ENCODE peak calls at places on chromosome 6, in ten cellular contexts. Q, I, M, H, J, Z, T, A, P and L are unnamed samples.
A peak's percentile ranks its signal among the peaks of the same experiment; 100 is the strongest.

GRCh38 chr6:96016781-96017180 is 1.0 kb downstream of the FUT9 start:
- DNase-seq in Q (no peak), I (no peak), M (no peak), H (no peak), J (no peak), Z (no peak), T (no peak), A (no peak), P (no peak), L (no peak)

GRCh38 chr6:6649824-6650349 is 61.4 kb downstream of the LY86 start:
- DNase-seq in Q (no peak), I (no peak), M (no peak), H (no peak), J (no peak), Z (no peak), T (no peak), A (no peak), P (no peak), L (no peak)

GRCh38 chr6:121794630-121795029 is 359.2 kb downstream of the GJA1 start:
- DNase-seq in Q (no peak), I (peak; percentile 88), M (no peak), H (peak; percentile 98), J (no peak), Z (peak; percentile 47), T (peak; percentile 97), A (peak; percentile 97), P (no peak), L (no peak)

GRCh38 chr6:33745558-33745957 is 1.1 kb downstream of the IP6K3 start:
- DNase-seq in Q (no peak), I (no peak), M (no peak), H (no peak), J (no peak), Z (no peak), T (peak; percentile 16), A (peak; percentile 51), P (no peak), L (no peak)

GRCh38 chr6:163180874-163181541 is 233.5 kb upstream of the QKI start:
- DNase-seq in Q (peak; percentile 92), I (peak; percentile 2), M (peak; percentile 84), H (peak; percentile 56), J (peak; percentile 89), Z (peak; percentile 84), T (peak; percentile 68), A (no peak), P (peak; percentile 83), L (peak; percentile 88)

GRCh38 chr6:168210239-168211107 is 109.1 kb downstream of the DACT2 start:
- DNase-seq in Q (no peak), I (no peak), M (no peak), H (no peak), J (no peak), Z (peak; percentile 5), T (no peak), A (no peak), P (no peak), L (no peak)

GRCh38 chr6:169669889-169670288 is 31.9 kb downstream of the WDR27 start:
- DNase-seq in Q (no peak), I (no peak), M (no peak), H (peak; percentile 23), J (no peak), Z (no peak), T (peak; percentile 16), A (peak; percentile 32), P (peak; percentile 25), L (no peak)

GRCh38 chr6:143529095-143529494 is 17.6 kb upstream of the FUCA2 start:
- DNase-seq in Q (no peak), I (no peak), M (no peak), H (no peak), J (no peak), Z (no peak), T (peak; percentile 27), A (no peak), P (no peak), L (no peak)

GRCh38 chr6:42091718-42092023 is 41.3 kb downstream of the TAF8 start:
- DNase-seq in Q (no peak), I (no peak), M (no peak), H (no peak), J (no peak), Z (no peak), T (no peak), A (no peak), P (no peak), L (no peak)

GRCh38 chr6:166824146-166824879 is 132.0 kb downstream of the RNASET2 start:
- DNase-seq in Q (no peak), I (no peak), M (no peak), H (no peak), J (no peak), Z (no peak), T (no peak), A (no peak), P (no peak), L (no peak)

GRCh38 chr6:157768304-157768703 is 54.7 kb upstream of the SNX9 start:
- DNase-seq in Q (no peak), I (no peak), M (no peak), H (no peak), J (no peak), Z (no peak), T (no peak), A (no peak), P (no peak), L (no peak)

GRCh38 chr6:43817192-43817591 is 47.2 kb downstream of the VEGFA start:
- DNase-seq in Q (no peak), I (peak; percentile 14), M (no peak), H (no peak), J (no peak), Z (peak; percentile 55), T (peak; percentile 69), A (peak; percentile 31), P (peak; percentile 43), L (no peak)

GRCh38 chr6:142374965-142375733 is 73.3 kb downstream of the ADGRG6 start:
- DNase-seq in Q (no peak), I (peak; percentile 74), M (no peak), H (peak; percentile 92), J (no peak), Z (no peak), T (peak; percentile 46), A (peak; percentile 83), P (no peak), L (no peak)

GRCh38 chr6:10401004-10401536 is 13.8 kb downstream of the TFAP2A start:
- DNase-seq in Q (no peak), I (no peak), M (no peak), H (no peak), J (no peak), Z (no peak), T (no peak), A (no peak), P (no peak), L (no peak)
- H3K27ac ChIP-seq in Q (no peak overlapping the region), I (peak overlapping the region; percentile 81), M (no peak overlapping the region), H (no peak overlapping the region), J (no peak overlapping the region), Z (no peak overlapping the region), T (no peak overlapping the region), A (no peak overlapping the region), P (no peak overlapping the region), L (no peak overlapping the region)

GRCh38 chr6:135586844-135587243 is 89.3 kb upstream of the AHI1 start:
- DNase-seq in Q (no peak), I (no peak), M (peak; percentile 57), H (peak; percentile 95), J (no peak), Z (no peak), T (no peak), A (peak; percentile 47), P (no peak), L (no peak)

GRCh38 chr6:135581211-135581610 is 83.7 kb upstream of the AHI1 start:
- DNase-seq in Q (no peak), I (no peak), M (no peak), H (no peak), J (no peak), Z (no peak), T (no peak), A (no peak), P (no peak), L (no peak)

GRCh38 chr6:135592276-135592675 is 94.7 kb upstream of the AHI1 start:
- DNase-seq in Q (no peak), I (no peak), M (no peak), H (peak; percentile 69), J (no peak), Z (no peak), T (no peak), A (no peak), P (no peak), L (no peak)

GRCh38 chr6:135583256-135583758 is 85.8 kb upstream of the AHI1 start:
- DNase-seq in Q (no peak), I (no peak), M (no peak), H (peak; percentile 77), J (no peak), Z (no peak), T (peak; percentile 75), A (peak; percentile 88), P (no peak), L (no peak)

DNA sequence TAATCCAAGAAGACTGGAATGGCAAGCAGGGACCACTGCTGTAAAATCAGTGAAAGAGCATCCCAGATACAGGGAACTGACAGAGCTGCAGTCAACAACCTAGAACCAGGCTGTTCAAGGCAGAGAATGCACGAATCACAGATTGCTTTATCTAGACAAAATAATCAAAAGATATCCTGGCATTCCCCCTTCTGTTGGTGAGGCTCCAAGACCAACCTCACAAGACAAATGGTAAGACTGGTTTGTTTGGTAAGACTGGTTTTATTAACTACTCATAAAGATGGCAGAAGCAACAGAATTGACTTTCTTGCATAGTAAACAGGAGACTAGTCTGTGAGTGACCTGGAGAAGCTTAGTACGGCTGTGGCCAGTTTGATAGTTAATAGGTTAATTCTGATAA is 88.8 kb upstream of the AHI1 start:
- DNase-seq in Q (no peak), I (no peak), M (no peak), H (peak; percentile 49), J (no peak), Z (no peak), T (no peak), A (peak; percentile 30), P (no peak), L (no peak)
- H3K27ac ChIP-seq in Q (no peak overlapping the region), I (no peak overlapping the region), M (no peak overlapping the region), H (no peak overlapping the region), J (no peak overlapping the region), Z (no peak overlapping the region), T (no peak overlapping the region), A (no peak overlapping the region), P (no peak overlapping the region), L (no peak overlapping the region)

DNA sequence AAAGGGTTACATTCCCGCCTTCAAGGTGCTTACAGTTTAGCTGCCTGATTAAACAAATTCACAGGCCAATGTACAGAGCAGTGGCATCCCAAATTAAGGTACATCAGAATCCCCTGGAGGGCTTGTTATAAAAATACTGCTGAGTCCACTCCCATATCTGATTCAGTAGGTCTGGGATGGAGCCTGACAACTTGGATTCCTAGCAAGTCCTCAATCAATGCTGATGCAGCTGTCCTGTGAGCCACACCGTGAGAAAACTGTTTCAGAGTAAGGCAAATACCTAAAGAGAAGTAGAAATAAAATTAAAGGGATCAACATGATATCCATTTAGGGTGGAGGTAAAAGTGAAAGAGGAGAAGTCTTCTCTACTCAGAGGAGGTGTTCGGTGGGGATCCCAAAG is 16.5 kb downstream of the NHSL1 start:
- DNase-seq in Q (no peak), I (no peak), M (no peak), H (no peak), J (no peak), Z (no peak), T (no peak), A (no peak), P (no peak), L (no peak)
- H3K27ac ChIP-seq in Q (no peak overlapping the region), I (no peak overlapping the region), M (no peak overlapping the region), H (no peak overlapping the region), J (no peak overlapping the region), Z (no peak overlapping the region), T (no peak overlapping the region), A (no peak overlapping the region), P (no peak overlapping the region), L (no peak overlapping the region)

GRCh38 chr6:125212377-125212776 is 58.8 kb downstream of the TPD52L1 start:
- DNase-seq in Q (no peak), I (no peak), M (no peak), H (no peak), J (no peak), Z (no peak), T (no peak), A (no peak), P (no peak), L (no peak)
- H3K27ac ChIP-seq in Q (no peak overlapping the region), I (no peak overlapping the region), M (no peak overlapping the region), H (no peak overlapping the region), J (no peak overlapping the region), Z (no peak overlapping the region), T (no peak overlapping the region), A (no peak overlapping the region), P (no peak overlapping the region), L (no peak overlapping the region)